ENCODE peak calls at places on chromosome 22, in eight cellular contexts. One of them, this sample, is unnamed.

GRCh38 chr22:29951675-29952413 is 68.9 kb downstream of the MTMR3 start:
- DNase-seq in AG04449: no peak
- DNase-seq in colonic mucosa: no peak
- DNase-seq in astrocyte of the spinal cord: no peak
- DNase-seq in prostate gland: no peak
- DNase-seq in neural crest cell: no peak
- DNase-seq in HCT116: peak
- DNase-seq in tibial artery: no peak
- DNase-seq in this sample: no peak

GRCh38 chr22:42202048-42202447 is 68.4 kb downstream of the TCF20 start:
- DNase-seq in AG04449: no peak
- DNase-seq in colonic mucosa: no peak
- DNase-seq in tibial artery: no peak
- DNase-seq in neural crest cell: no peak
- DNase-seq in astrocyte of the spinal cord: no peak
- DNase-seq in HCT116: no peak
- DNase-seq in prostate gland: no peak
- DNase-seq in this sample: no peak

GRCh38 chr22:45290410-45290936 is 5.7 kb downstream of the UPK3A start:
- DNase-seq in neural crest cell: peak
- DNase-seq in colonic mucosa: peak
- DNase-seq in prostate gland: peak
- DNase-seq in tibial artery: no peak
- DNase-seq in AG04449: peak
- DNase-seq in HCT116: peak
- DNase-seq in astrocyte of the spinal cord: peak
- DNase-seq in this sample: no peak

GRCh38 chr22:50252081-50253045 is 1.3 kb upstream of the HDAC10 start:
- DNase-seq in colonic mucosa: peak
- DNase-seq in astrocyte of the spinal cord: peak
- DNase-seq in tibial artery: peak
- DNase-seq in HCT116: no peak
- DNase-seq in AG04449: no peak
- DNase-seq in prostate gland: peak
- DNase-seq in neural crest cell: peak
- DNase-seq in this sample: peak

GRCh38 chr22:39524753-39525657 is 4.6 kb downstream of the ATF4 start:
- DNase-seq in colonic mucosa: no peak
- DNase-seq in tibial artery: no peak
- DNase-seq in prostate gland: no peak
- DNase-seq in astrocyte of the spinal cord: no peak
- DNase-seq in AG04449: no peak
- DNase-seq in neural crest cell: no peak
- DNase-seq in HCT116: no peak
- DNase-seq in this sample: no peak

GRCh38 chr22:50253046-50253580 is 2.0 kb upstream of the HDAC10 start:
- DNase-seq in astrocyte of the spinal cord: no peak
- DNase-seq in tibial artery: no peak
- DNase-seq in HCT116: no peak
- DNase-seq in prostate gland: no peak
- DNase-seq in neural crest cell: no peak
- DNase-seq in colonic mucosa: no peak
- DNase-seq in AG04449: no peak
- DNase-seq in this sample: no peak

GRCh38 chr22:35039625-35040024 is 26.3 kb upstream of the ISX start:
- DNase-seq in neural crest cell: no peak
- DNase-seq in prostate gland: no peak
- DNase-seq in HCT116: no peak
- DNase-seq in AG04449: no peak
- DNase-seq in astrocyte of the spinal cord: no peak
- DNase-seq in tibial artery: no peak
- DNase-seq in colonic mucosa: no peak
- DNase-seq in this sample: no peak

GRCh38 chr22:41524283-41524682 is 20.0 kb downstream of the POLR3H start:
- DNase-seq in astrocyte of the spinal cord: no peak
- DNase-seq in AG04449: no peak
- DNase-seq in HCT116: no peak
- DNase-seq in neural crest cell: no peak
- DNase-seq in prostate gland: peak
- DNase-seq in colonic mucosa: peak
- DNase-seq in tibial artery: peak
- DNase-seq in this sample: no peak

GRCh38 chr22:40051322-40051721 is 56.6 kb downstream of the FAM83F start:
- DNase-seq in prostate gland: no peak
- DNase-seq in tibial artery: no peak
- DNase-seq in colonic mucosa: no peak
- DNase-seq in neural crest cell: no peak
- DNase-seq in AG04449: no peak
- DNase-seq in HCT116: no peak
- DNase-seq in astrocyte of the spinal cord: no peak
- DNase-seq in this sample: no peak

GRCh38 chr22:30116362-30117117 is 36.3 kb downstream of the HORMAD2 start:
- DNase-seq in HCT116: no peak
- DNase-seq in tibial artery: no peak
- DNase-seq in astrocyte of the spinal cord: peak
- DNase-seq in colonic mucosa: no peak
- DNase-seq in AG04449: peak
- DNase-seq in neural crest cell: no peak
- DNase-seq in prostate gland: no peak
- DNase-seq in this sample: no peak

GRCh38 chr22:41382098-41382578 is 396 bp downstream of the TEF start:
- DNase-seq in astrocyte of the spinal cord: no peak
- DNase-seq in colonic mucosa: peak
- DNase-seq in tibial artery: peak
- DNase-seq in prostate gland: peak
- DNase-seq in HCT116: no peak
- DNase-seq in neural crest cell: peak
- DNase-seq in AG04449: no peak
- DNase-seq in this sample: peak

GRCh38 chr22:30214703-30215405 is 31.7 kb downstream of the LIF start:
- DNase-seq in AG04449: no peak
- DNase-seq in colonic mucosa: no peak
- DNase-seq in astrocyte of the spinal cord: no peak
- DNase-seq in tibial artery: no peak
- DNase-seq in prostate gland: no peak
- DNase-seq in neural crest cell: no peak
- DNase-seq in HCT116: no peak
- DNase-seq in this sample: no peak

GRCh38 chr22:27620367-27621154 is 181.0 kb downstream of the MN1 start:
- DNase-seq in neural crest cell: no peak
- DNase-seq in AG04449: no peak
- DNase-seq in colonic mucosa: no peak
- DNase-seq in astrocyte of the spinal cord: no peak
- DNase-seq in HCT116: no peak
- DNase-seq in tibial artery: no peak
- DNase-seq in prostate gland: no peak
- DNase-seq in this sample: no peak

GRCh38 chr22:27615408-27615807 is 186.1 kb downstream of the MN1 start:
- DNase-seq in astrocyte of the spinal cord: no peak
- DNase-seq in HCT116: no peak
- DNase-seq in prostate gland: no peak
- DNase-seq in neural crest cell: no peak
- DNase-seq in colonic mucosa: no peak
- DNase-seq in AG04449: no peak
- DNase-seq in tibial artery: no peak
- DNase-seq in this sample: no peak

GRCh38 chr22:27614291-27615007 is 187.1 kb downstream of the MN1 start:
- DNase-seq in prostate gland: no peak
- DNase-seq in colonic mucosa: no peak
- DNase-seq in HCT116: no peak
- DNase-seq in neural crest cell: no peak
- DNase-seq in AG04449: no peak
- DNase-seq in tibial artery: no peak
- DNase-seq in astrocyte of the spinal cord: no peak
- DNase-seq in this sample: no peak

GRCh38 chr22:27616033-27616432 is 185.5 kb downstream of the MN1 start:
- DNase-seq in tibial artery: no peak
- DNase-seq in colonic mucosa: no peak
- DNase-seq in astrocyte of the spinal cord: no peak
- DNase-seq in prostate gland: no peak
- DNase-seq in neural crest cell: no peak
- DNase-seq in AG04449: no peak
- DNase-seq in HCT116: no peak
- DNase-seq in this sample: no peak

GRCh38 chr22:27617214-27617881 is 184.2 kb downstream of the MN1 start:
- DNase-seq in neural crest cell: no peak
- DNase-seq in astrocyte of the spinal cord: no peak
- DNase-seq in colonic mucosa: no peak
- DNase-seq in prostate gland: no peak
- DNase-seq in HCT116: no peak
- DNase-seq in tibial artery: no peak
- DNase-seq in AG04449: no peak
- DNase-seq in this sample: no peak
- TF ChIP-seq CTCF in neural crest cell: peak
- TF ChIP-seq CTCF in astrocyte of the spinal cord: peak
- TF ChIP-seq CTCF in colonic mucosa: no peak
- TF ChIP-seq CTCF in prostate gland: no peak
- TF ChIP-seq CTCF in HCT116: peak
- TF ChIP-seq CTCF in tibial artery: no peak
- TF ChIP-seq CTCF in AG04449: no peak
- TF ChIP-seq CTCF in this sample: no peak

DNA sequence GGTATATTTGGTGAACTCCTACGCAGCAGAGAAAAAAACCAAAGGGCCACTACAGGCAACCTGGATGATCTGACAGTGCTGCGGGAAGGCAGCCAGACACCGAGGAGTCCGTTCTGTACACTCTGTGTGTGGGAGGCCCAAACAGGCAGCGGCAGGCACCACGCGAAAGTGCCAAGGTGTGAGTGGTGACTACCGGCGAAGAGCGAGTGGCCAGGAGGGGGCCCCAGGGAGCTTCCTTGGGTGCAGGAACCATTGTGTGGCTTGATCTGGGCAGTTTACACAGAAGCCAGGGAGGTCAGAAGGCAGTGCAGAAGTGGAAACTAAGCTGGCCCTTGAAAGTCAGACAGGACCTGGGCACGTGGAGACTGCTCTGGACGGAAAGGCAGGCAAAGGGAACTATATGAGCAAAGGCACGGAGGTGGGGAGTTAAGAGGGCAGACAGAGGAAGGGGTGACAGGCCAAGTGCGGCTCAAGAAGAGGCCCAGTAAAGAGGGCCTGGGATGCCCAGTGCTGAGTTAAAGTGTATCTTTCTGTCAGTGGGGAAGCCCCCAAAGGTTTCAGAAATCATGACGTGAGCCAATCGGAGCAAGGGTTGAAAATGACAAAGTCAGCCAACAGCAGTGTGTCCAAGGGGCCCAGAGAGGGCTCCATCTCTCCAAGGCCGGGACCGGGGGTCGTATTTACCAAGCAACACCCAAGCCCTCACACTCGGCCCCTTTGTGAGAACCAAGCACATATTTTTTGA is 10.6 kb downstream of the TMEM184B start:
- DNase-seq in HCT116: no peak
- DNase-seq in AG04449: no peak
- DNase-seq in colonic mucosa: peak
- DNase-seq in neural crest cell: no peak
- DNase-seq in tibial artery: peak
- DNase-seq in prostate gland: peak
- DNase-seq in astrocyte of the spinal cord: no peak
- DNase-seq in this sample: peak
- TF ChIP-seq CTCF in HCT116: peak
- TF ChIP-seq CTCF in AG04449: peak
- TF ChIP-seq CTCF in colonic mucosa: peak
- TF ChIP-seq CTCF in neural crest cell: peak
- TF ChIP-seq CTCF in tibial artery: peak
- TF ChIP-seq CTCF in prostate gland: peak
- TF ChIP-seq CTCF in astrocyte of the spinal cord: peak
- TF ChIP-seq CTCF in this sample: peak

GRCh38 chr22:36871669-36872081 is 10.9 kb downstream of the NCF4 start:
- DNase-seq in astrocyte of the spinal cord: no peak
- DNase-seq in colonic mucosa: no peak
- DNase-seq in neural crest cell: no peak
- DNase-seq in prostate gland: no peak
- DNase-seq in HCT116: peak
- DNase-seq in tibial artery: no peak
- DNase-seq in AG04449: no peak
- DNase-seq in this sample: no peak
- TF ChIP-seq CTCF in astrocyte of the spinal cord: no peak
- TF ChIP-seq CTCF in colonic mucosa: no peak
- TF ChIP-seq CTCF in neural crest cell: no peak
- TF ChIP-seq CTCF in prostate gland: no peak
- TF ChIP-seq CTCF in HCT116: no peak
- TF ChIP-seq CTCF in tibial artery: no peak
- TF ChIP-seq CTCF in AG04449: no peak
- TF ChIP-seq CTCF in this sample: no peak

GRCh38 chr22:28742562-28742962 is 723 bp downstream of the HSCB start:
- DNase-seq in prostate gland: no peak
- DNase-seq in tibial artery: no peak
- DNase-seq in HCT116: no peak
- DNase-seq in neural crest cell: no peak
- DNase-seq in colonic mucosa: no peak
- DNase-seq in AG04449: no peak
- DNase-seq in astrocyte of the spinal cord: no peak
- DNase-seq in this sample: no peak

GRCh38 chr22:28743852-28744251 is 2.0 kb downstream of the HSCB start:
- DNase-seq in AG04449: no peak
- DNase-seq in astrocyte of the spinal cord: no peak
- DNase-seq in prostate gland: no peak
- DNase-seq in neural crest cell: no peak
- DNase-seq in tibial artery: no peak
- DNase-seq in colonic mucosa: no peak
- DNase-seq in HCT116: no peak
- DNase-seq in this sample: no peak

GRCh38 chr22:28736296-28737155 is 5.1 kb downstream of the CHEK2 start:
- DNase-seq in AG04449: no peak
- DNase-seq in colonic mucosa: no peak
- DNase-seq in neural crest cell: no peak
- DNase-seq in tibial artery: no peak
- DNase-seq in prostate gland: no peak
- DNase-seq in astrocyte of the spinal cord: no peak
- DNase-seq in HCT116: no peak
- DNase-seq in this sample: no peak

GRCh38 chr22:28741200-28741757 is 341 bp downstream of the CHEK2 start:
- DNase-seq in HCT116: no peak
- DNase-seq in neural crest cell: no peak
- DNase-seq in AG04449: no peak
- DNase-seq in tibial artery: no peak
- DNase-seq in colonic mucosa: no peak
- DNase-seq in prostate gland: no peak
- DNase-seq in astrocyte of the spinal cord: no peak
- DNase-seq in this sample: no peak

DNA sequence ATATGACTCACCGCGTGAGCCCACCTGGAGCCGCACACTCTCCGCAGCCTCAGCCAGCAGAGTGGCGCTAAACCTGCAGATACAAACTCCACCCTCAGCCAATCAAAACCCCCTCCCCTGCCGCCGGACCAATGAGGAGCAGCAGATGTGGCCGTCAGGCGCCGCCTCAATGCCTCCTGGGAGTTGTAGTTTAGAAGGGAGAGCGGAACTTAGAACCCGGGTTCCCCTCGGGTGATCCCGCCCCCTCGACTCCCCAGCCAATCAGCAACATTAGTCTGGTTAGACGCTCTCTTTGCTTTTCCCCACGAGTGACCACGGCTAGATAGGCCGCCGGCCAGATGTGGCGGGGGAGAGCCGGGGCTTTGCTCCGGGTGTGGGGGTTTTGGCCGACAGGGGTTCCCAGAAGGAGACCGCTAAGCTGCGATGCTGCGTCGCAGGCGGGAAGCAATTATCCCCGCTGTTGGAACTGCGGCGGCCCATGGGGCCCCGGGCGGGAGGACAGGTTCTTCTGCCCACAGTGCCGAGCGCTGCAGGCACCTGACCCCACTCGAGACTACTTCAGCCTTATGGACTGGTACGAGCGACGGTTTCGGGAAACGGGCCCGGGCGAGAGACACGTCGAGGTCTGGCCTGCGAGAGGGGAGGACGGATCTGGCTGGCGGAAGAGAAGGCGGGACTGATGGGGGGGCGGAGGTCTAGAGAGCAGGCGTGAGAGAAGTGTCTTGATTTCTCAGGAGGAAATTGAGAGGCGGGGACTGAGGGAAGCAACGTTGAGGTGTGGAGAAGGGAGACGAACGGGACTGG is at the start of the genes CHEK2 and HSCB:
- DNase-seq in AG04449: peak
- DNase-seq in prostate gland: peak
- DNase-seq in neural crest cell: peak
- DNase-seq in colonic mucosa: peak
- DNase-seq in HCT116: peak
- DNase-seq in tibial artery: peak
- DNase-seq in astrocyte of the spinal cord: peak
- DNase-seq in this sample: peak
- TF ChIP-seq CTCF in AG04449: peak
- TF ChIP-seq CTCF in prostate gland: peak
- TF ChIP-seq CTCF in neural crest cell: no peak
- TF ChIP-seq CTCF in colonic mucosa: no peak
- TF ChIP-seq CTCF in HCT116: no peak
- TF ChIP-seq CTCF in tibial artery: no peak
- TF ChIP-seq CTCF in astrocyte of the spinal cord: no peak
- TF ChIP-seq CTCF in this sample: peak